ENCODE peak calls at places on chromosomes 5 and 9, in ten cellular contexts. J, B, H, C, D, S, K, G, P and I are unnamed samples.

GRCh38 chr9:133935328-133936040 is 56.6 kb downstream of the VAV2 start:
- DNase-seq in J (no peak), B (peak; percentile 90), H (peak; percentile 70), C (no peak), D (peak; percentile 68), S (no peak), K (no peak), G (no peak), P (peak; percentile 44), I (no peak)

GRCh38 chr5:82397741-82398320 is 119.7 kb upstream of the RPS23 start:
- DNase-seq in J (no peak), B (no peak), H (peak; percentile 62), C (no peak), D (no peak), S (no peak), K (no peak), G (no peak), P (no peak), I (no peak)

GRCh38 chr9:37342493-37342892 is 80.0 kb upstream of the GRHPR start:
- DNase-seq in J (no peak), B (no peak), H (no peak), C (no peak), D (no peak), S (no peak), K (no peak), G (no peak), P (no peak), I (no peak)

GRCh38 chr5:75734913-75735789 is 17.9 kb upstream of the POC5 start:
- DNase-seq in J (peak; percentile 31), B (peak; percentile 15), H (peak; percentile 4), C (no peak), D (no peak), S (peak; percentile 57), K (no peak), G (peak; percentile 22), P (no peak), I (peak; percentile 16)

GRCh38 chr5:34660444-34660843 is 4.3 kb downstream of the RAI14 start:
- DNase-seq in J (peak; percentile 68), B (peak; percentile 45), H (peak; percentile 99), C (no peak), D (no peak), S (no peak), K (no peak), G (no peak), P (no peak), I (no peak)

GRCh38 chr5:107817951-107818350 is 147.2 kb upstream of the EFNA5 start:
- DNase-seq in J (no peak), B (no peak), H (no peak), C (no peak), D (no peak), S (no peak), K (no peak), G (no peak), P (no peak), I (no peak)

GRCh38 chr5:176573564-176574296 is 24.6 kb downstream of the CDHR2 start:
- DNase-seq in J (peak; percentile 16), B (peak; percentile 55), H (peak; percentile 32), C (peak; percentile 91), D (peak; percentile 20), S (peak; percentile 58), K (peak; percentile 70), G (peak; percentile 87), P (peak; percentile 72), I (peak; percentile 71)

GRCh38 chr9:113901196-113901818 is 25.2 kb downstream of the ZNF618 start:
- DNase-seq in J (no peak), B (no peak), H (no peak), C (no peak), D (no peak), S (no peak), K (no peak), G (no peak), P (peak; percentile 24), I (no peak)

GRCh38 chr5:141003026-141003425 is 36.8 kb downstream of the PCDHAC2 start:
- DNase-seq in J (no peak), B (no peak), H (no peak), C (no peak), D (no peak), S (no peak), K (no peak), G (no peak), P (no peak), I (no peak)

GRCh38 chr5:103216137-103216536 is 42.4 kb upstream of the MACIR start:
- DNase-seq in J (peak; percentile 14), B (peak; percentile 31), H (peak; percentile 4), C (no peak), D (no peak), S (no peak), K (no peak), G (no peak), P (no peak), I (no peak)

GRCh38 chr9:7570107-7570720 is 229.4 kb downstream of the DMAC1 start:
- DNase-seq in J (peak; percentile 20), B (peak; percentile 60), H (peak; percentile 33), C (no peak), D (no peak), S (peak; percentile 57), K (peak; percentile 62), G (peak; percentile 11), P (peak; percentile 48), I (peak; percentile 63)

GRCh38 chr9:138063033-138063432 is 185.5 kb downstream of the CACNA1B start:
- DNase-seq in J (no peak), B (no peak), H (no peak), C (peak; percentile 23), D (no peak), S (no peak), K (no peak), G (no peak), P (no peak), I (no peak)

GRCh38 chr5:131610198-131611063 is 24.6 kb downstream of the RAPGEF6 start:
- DNase-seq in J (peak; percentile 36), B (peak; percentile 68), H (peak; percentile 95), C (no peak), D (no peak), S (peak; percentile 37), K (no peak), G (no peak), P (no peak), I (no peak)

GRCh38 chr5:153818626-153819025 is 220.1 kb downstream of the FAM114A2 start:
- DNase-seq in J (no peak), B (no peak), H (no peak), C (no peak), D (no peak), S (no peak), K (no peak), G (no peak), P (no peak), I (no peak)

GRCh38 chr5:180367300-180367699 is 14.2 kb upstream of the GFPT2 start:
- DNase-seq in J (no peak), B (no peak), H (no peak), C (no peak), D (no peak), S (no peak), K (no peak), G (no peak), P (no peak), I (no peak)

GRCh38 chr5:44909009-44909408 is 100.3 kb downstream of the MRPS30 start:
- DNase-seq in J (no peak), B (no peak), H (no peak), C (no peak), D (no peak), S (no peak), K (no peak), G (no peak), P (no peak), I (no peak)
- H3K4me1 ChIP-seq in J (no peaks in the 10 kb centered on the region), B (peaks cover 26% of the 10 kb centered on the region), H (no peaks in the 10 kb centered on the region), C (no peaks in the 10 kb centered on the region), D (no peaks in the 10 kb centered on the region), S (no peaks in the 10 kb centered on the region), K (no peaks in the 10 kb centered on the region), G (no peaks in the 10 kb centered on the region), P (peaks cover 2% of the 10 kb centered on the region), I (no peaks in the 10 kb centered on the region)

GRCh38 chr9:121322737-121323448 is 47.2 kb downstream of the STOM start:
- DNase-seq in J (no peak), B (no peak), H (no peak), C (no peak), D (no peak), S (no peak), K (no peak), G (no peak), P (no peak), I (no peak)
- H3K27ac ChIP-seq in J (no peak overlapping the region), B (no peak overlapping the region), H (peak overlapping the region; percentile 99), C (peak overlapping the region; percentile 47), D (no peak overlapping the region), S (peak overlapping the region; percentile 90), K (no peak overlapping the region), G (no peak overlapping the region), P (no peak overlapping the region), I (no peak overlapping the region)

DNA sequence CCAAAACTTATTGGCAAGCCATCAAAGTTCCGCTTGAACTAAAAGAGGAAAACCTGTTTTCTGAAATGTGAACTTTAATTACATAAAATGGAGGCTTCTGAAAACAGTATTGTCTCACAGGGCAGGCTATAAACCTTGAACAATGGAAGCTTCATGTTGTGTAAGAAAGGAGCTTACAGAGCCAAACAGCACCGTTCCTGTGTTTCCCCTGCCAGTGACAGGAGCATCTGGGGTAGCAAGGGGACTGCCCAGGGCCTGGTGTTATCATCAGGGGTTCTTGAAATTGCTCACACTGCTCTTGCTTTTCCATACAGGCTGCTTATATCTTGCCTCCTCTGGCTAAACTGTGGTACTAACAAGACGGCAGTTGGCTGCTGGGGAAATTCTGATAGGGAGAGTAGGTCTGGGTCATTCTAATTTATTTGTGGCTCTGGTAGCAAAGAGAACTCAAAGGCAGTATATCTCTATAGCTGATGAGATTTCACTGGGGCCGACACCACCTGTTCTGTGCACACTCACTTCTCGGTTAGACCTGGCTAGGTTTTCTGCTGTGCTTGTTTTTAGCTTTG is 40.4 kb downstream of the BASP1 start:
- DNase-seq in J (no peak), B (peak; percentile 39), H (peak; percentile 22), C (no peak), D (no peak), S (no peak), K (no peak), G (no peak), P (no peak), I (no peak)
- H3K9me3 ChIP-seq in J (no peaks in the 10 kb centered on the region), B (no peaks in the 10 kb centered on the region), H (no peaks in the 10 kb centered on the region), C (no peaks in the 10 kb centered on the region), D (no peaks in the 10 kb centered on the region), S (peaks cover 3% of the 10 kb centered on the region), K (no peaks in the 10 kb centered on the region), G (no peaks in the 10 kb centered on the region), P (no peaks in the 10 kb centered on the region), I (no peaks in the 10 kb centered on the region)

DNA sequence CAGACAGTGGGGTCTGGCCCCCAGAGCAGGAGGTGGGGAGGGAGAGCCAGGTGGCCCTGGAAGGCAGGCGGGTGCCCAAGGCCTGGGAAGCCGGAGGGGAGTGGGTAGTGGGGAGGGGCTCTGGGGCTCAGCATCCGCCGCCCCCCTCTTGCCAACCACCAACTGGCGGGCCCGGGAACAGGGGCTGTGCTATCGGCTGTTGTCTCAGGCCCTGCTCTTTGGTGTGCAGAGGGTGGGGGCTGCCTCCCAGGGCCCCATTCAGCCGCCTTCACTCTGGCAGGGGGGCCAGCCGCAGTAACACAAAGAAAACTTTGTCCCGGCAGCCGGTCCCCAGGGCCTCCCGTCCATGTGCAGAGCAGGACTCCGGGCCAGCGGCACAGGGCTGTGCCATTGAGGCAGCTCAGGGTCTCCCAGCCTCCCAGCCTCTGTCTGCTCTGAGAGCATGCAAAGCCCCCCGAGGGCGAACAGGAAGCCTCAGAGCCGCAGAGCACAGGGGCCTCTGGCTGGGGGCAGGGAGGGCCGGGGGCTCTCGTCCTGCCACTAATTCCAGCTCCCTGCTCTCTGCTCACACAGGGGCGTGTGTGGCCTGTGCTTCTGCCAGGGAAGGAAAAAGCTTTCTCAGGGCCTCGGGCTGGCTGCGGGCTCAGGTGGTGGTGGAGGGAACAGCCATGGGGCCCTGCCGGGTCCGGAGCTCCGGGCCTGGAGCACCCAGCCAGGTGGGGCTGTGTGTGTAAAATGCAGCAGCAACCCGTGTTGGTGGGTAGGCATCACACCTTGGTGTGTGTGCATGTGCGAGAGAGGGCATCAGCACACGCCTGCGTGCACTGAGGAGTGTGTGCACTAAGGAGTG is 54.2 kb upstream of the NOTCH1 start:
- DNase-seq in J (no peak), B (no peak), H (no peak), C (no peak), D (no peak), S (no peak), K (peak; percentile 4), G (no peak), P (no peak), I (no peak)
- H3K4me1 ChIP-seq in J (peaks cover 21% of the 10 kb centered on the region), B (peaks cover 3% of the 10 kb centered on the region), H (no peaks in the 10 kb centered on the region), C (no peaks in the 10 kb centered on the region), D (no peaks in the 10 kb centered on the region), S (peaks cover 26% of the 10 kb centered on the region), K (no peaks in the 10 kb centered on the region), G (peaks cover 62% of the 10 kb centered on the region), P (no peaks in the 10 kb centered on the region), I (no peaks in the 10 kb centered on the region)